ENCODE peak calls at places on chromosome 7, in four cellular contexts. Q is K562, W is keratinocyte, X is kidney. R is an unnamed sample. For H3K36me3, the result is how much of the 10 kb centered on the place peaks cover.

GRCh38 chr7:143884978-143885559 is 16.9 kb downstream of the TCAF1 start:
- DNase-seq in W (no peak), X (peak), Q (peak), R (peak)

GRCh38 chr7:2411815-2412586 is 8.6 kb downstream of the CHST12 start:
- DNase-seq in W (no peak), Q (no peak), X (no peak), R (no peak)

GRCh38 chr7:12711124-12711523 is 23.7 kb downstream of the ARL4A start:
- DNase-seq in W (no peak), Q (no peak), X (no peak), R (no peak)

GRCh38 chr7:86164827-86165226 is 478.9 kb upstream of the GRM3 start:
- DNase-seq in X (no peak), W (no peak), Q (no peak), R (no peak)

GRCh38 chr7:108461855-108462254 is 5.6 kb upstream of the NRCAM start:
- DNase-seq in W (no peak), X (no peak), Q (no peak), R (no peak)

GRCh38 chr7:104045183-104045582 is 55.7 kb upstream of the RELN start:
- DNase-seq in W (no peak), Q (no peak), X (no peak), R (no peak)

GRCh38 chr7:111262293-111263116 is 171.6 kb downstream of the LRRN3 start:
- DNase-seq in W (no peak), X (no peak), Q (no peak), R (no peak)

GRCh38 chr7:100016209-100016901 is 959 bp downstream of the ZKSCAN1 start:
- DNase-seq in X (no peak), W (no peak), Q (no peak), R (no peak)

GRCh38 chr7:23598321-23598720 is 1.1 kb downstream of the CCDC126 start:
- DNase-seq in X (no peak), W (no peak), Q (peak), R (no peak)

GRCh38 chr7:137981668-137982067 is 20.2 kb downstream of the CREB3L2 start:
- DNase-seq in W (no peak), X (no peak), Q (no peak), R (no peak)

GRCh38 chr7:107150375-107151073 is 18.3 kb upstream of the HBP1 start:
- DNase-seq in W (no peak), Q (peak), X (no peak), R (peak)

GRCh38 chr7:5284304-5285281 is 1.9 kb downstream of the SLC29A4 start:
- DNase-seq in X (peak), Q (peak), W (no peak), R (peak)

GRCh38 chr7:50952544-50952943 is 169.8 kb upstream of the GRB10 start:
- DNase-seq in X (no peak), Q (no peak), W (no peak), R (no peak)

GRCh38 chr7:133530682-133531081 is 277.8 kb downstream of the EXOC4 start:
- DNase-seq in W (no peak), X (no peak), Q (no peak), R (no peak)

GRCh38 chr7:24018331-24018730 is 265.7 kb upstream of the NPY start:
- DNase-seq in X (no peak), W (no peak), Q (no peak), R (no peak)

DNA sequence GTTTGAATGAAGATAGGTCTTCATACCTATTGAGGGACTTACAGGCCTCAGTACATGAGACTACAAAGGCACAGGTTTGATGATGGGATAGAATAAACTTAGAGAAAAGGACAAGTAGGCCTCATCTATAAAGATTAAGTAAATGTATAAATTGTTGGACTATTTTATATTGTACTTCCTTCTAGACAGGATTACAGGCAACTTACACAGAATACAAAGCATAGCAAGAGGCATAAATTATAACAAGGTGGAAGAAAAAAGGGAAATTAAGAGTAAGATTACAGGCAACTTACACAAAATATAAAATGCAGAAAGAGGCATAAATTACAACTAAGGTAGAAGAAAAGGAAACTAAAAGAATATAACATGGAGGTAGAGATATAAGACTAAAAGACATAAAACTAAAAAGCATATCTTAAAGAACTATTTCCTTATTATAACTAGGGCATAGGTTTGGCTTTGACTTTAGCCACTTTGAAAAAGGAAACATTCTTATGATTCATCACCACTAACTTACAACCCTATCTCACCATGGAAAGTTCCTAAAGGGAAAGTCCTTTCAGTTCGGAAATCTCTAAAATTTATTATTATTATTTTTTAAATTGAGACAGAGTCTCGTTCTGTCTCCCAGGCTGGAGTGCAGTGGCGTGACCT is 153.1 kb downstream of the GALNT11 start:
- DNase-seq in X (no peak), W (no peak), Q (no peak), R (no peak)
- H3K4me3 ChIP-seq in X (no peak), W (no peak), Q (no peak), R (no peak)

DNA sequence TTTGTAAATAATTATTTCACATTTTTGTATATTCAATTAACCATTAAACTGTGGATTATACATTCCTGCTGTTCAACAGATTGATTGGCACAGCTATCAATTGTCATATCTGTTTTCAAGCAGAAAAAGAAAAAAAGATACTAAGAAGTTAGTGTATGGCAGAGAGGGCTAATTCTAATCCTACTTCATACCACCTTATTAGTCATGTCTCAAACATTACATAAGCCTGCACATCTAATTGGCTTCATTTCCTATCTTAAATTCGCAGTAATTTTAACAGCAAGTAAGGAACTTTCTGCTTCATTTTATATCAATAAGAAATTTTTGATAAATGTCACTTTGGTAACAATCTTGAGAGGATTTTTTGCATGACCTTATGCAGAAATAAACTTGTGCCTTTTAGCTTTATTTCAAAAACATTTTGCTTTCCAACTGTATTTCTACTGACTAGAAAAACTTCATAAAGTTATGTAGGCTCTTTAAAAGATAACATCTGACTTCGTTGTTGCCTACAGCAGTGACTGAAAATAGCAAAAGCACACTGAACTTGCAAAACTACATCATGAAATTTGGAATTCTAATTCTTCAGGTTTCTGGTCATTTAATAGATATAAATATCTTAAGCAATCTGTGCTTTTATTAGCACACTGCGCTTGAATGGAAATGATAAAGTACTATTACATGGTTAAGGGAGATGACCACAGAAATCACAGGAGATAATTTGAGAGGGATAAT is 111.5 kb downstream of the SEMA3C start:
- DNase-seq in Q (no peak), W (no peak), X (no peak), R (no peak)
- H3K9ac ChIP-seq in Q (no peak), W (no peak), X (no peak), R (no peak)

GRCh38 chr7:77799078-77799964 is 748 bp downstream of the PHTF2 start:
- DNase-seq in Q (peak), X (peak), W (no peak), R (peak)
- H3K36me3 ChIP-seq in Q (under half), X (under half), W (under half), R (under half)

DNA sequence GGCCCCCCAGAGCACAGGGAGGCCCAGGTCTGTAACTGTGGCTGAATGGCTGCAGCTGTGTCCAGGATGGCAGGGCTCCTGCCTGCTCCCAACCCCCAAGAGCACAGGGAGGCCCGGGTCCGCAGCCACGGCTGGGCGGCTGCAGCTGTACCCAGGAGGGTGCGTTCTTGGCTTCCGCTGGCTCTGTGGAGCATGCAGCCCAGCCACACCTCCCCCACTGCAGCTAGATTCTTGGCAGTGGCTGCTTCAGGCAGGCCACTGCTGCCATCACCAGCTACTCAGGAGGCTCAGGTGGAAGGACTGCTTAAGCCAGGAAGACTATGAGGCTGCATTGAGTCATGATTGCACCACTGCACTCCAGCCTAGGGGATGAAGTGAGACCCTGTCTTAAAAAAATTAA is 27.9 kb downstream of the C7orf25 start:
- DNase-seq in X (peak), Q (no peak), W (peak), R (no peak)
- H3K4me3 ChIP-seq in X (no peak), Q (no peak), W (no peak), R (no peak)

GRCh38 chr7:14911077-14911476 is 8.5 kb upstream of the DGKB start:
- DNase-seq in X (no peak), Q (no peak), W (no peak), R (no peak)

GRCh38 chr7:14905764-14906163 is 3.2 kb upstream of the DGKB start:
- DNase-seq in W (no peak), Q (no peak), X (no peak), R (no peak)

DNA sequence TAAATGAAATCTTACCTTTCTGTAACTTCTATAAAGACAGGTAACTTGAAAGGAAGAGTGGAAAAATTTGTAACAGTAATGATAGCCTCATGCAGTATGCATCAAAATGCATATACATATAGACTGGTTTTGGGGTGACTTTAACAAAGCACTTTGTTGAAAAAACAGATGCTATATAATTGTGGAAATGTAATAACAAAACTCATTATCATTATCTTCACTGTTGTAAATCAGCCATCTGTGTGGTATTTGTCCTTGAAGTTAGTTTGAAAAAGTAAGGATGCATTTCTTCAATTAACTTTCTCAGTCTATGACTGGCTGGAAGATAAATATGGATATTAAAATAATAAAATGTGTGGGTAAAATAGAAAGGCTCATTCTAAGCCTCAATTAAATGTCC is 6.1 kb upstream of the DGKB start:
- DNase-seq in Q (no peak), X (no peak), W (no peak), R (no peak)
- H3K9ac ChIP-seq in Q (no peak), X (no peak), W (no peak), R (no peak)

DNA sequence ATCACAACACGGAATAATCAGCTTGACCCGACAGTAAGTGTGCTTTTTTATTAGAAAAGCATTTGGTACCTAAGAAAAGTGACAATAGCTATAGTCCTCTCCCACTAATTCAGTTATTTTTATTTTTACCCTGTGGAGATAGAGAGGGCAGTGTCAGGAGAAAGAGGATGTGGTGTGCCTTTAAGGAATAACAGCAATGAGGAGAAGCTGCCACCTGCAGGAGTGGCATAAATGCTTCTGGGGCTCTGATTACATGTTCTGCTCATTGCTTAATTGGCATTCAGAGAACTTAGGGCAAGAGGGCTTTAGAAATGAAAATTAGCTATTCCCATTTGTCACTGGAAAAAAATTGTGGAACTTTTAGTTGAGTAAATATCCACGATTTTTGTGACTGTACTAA is 60.1 kb downstream of the DENND11 start:
- DNase-seq in W (no peak), X (no peak), Q (no peak), R (no peak)
- H3K36me3 ChIP-seq in W (under half), X (under half), Q (under half), R (under half)

GRCh38 chr7:74527842-74528241 is 74.1 kb downstream of the GTF2IRD1 start:
- DNase-seq in Q (no peak), W (no peak), X (no peak), R (no peak)

GRCh38 chr7:74523015-74523414 is 69.3 kb downstream of the GTF2IRD1 start:
- DNase-seq in W (no peak), X (no peak), Q (no peak), R (no peak)

GRCh38 chr7:74525881-74526280 is 72.2 kb downstream of the GTF2IRD1 start:
- DNase-seq in X (peak), W (peak), Q (no peak), R (no peak)

GRCh38 chr7:74525140-74525539 is 71.4 kb downstream of the GTF2IRD1 start:
- DNase-seq in Q (no peak), X (no peak), W (no peak), R (no peak)

GRCh38 chr7:74526780-74527179 is 73.1 kb downstream of the GTF2IRD1 start:
- DNase-seq in X (no peak), Q (no peak), W (no peak), R (no peak)
- H3K4me3 ChIP-seq in X (no peak), Q (no peak), W (no peak), R (no peak)

DNA sequence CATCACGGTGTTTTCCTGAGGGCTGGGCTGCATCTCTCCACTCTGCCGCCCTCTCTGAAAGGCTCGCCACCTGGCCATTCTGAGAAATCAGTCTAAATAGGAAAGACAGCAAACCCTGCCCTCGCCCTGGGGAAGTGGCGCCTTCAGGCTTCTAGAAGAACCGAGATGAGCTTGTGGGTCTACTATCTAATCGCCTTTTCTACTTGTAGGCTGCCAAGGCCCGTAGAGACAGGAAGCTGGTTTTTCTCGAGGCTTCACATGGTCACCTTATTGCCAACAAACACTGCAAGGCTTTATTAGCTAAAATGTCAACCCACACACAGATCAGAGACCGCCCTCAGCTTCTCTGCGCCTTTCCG is 21.4 kb downstream of the LAT2 start:
- DNase-seq in X (no peak), W (no peak), Q (no peak), R (no peak)
- H3K9ac ChIP-seq in X (no peak), W (no peak), Q (no peak), R (no peak)

GRCh38 chr7:112459645-112460044 is 9.4 kb downstream of the IFRD1 start:
- DNase-seq in Q (no peak), X (no peak), W (no peak), R (no peak)

GRCh38 chr7:112467867-112468266 is 12.9 kb upstream of the LSMEM1 start:
- DNase-seq in W (no peak), X (no peak), Q (no peak), R (no peak)

GRCh38 chr7:112462236-112462635 is 12.0 kb downstream of the IFRD1 start:
- DNase-seq in Q (no peak), X (no peak), W (no peak), R (no peak)
- H3K36me3 ChIP-seq in Q (half or more), X (half or more), W (under half), R (half or more)